ENCODE peak calls at places on chromosomes 13 and 19, in seven cellular contexts. U, Z, B, I, H, L and A are unnamed samples.

GRCh38 chr19:44024900-44025216 is 321 bp upstream of the ZNF222 start:
- DNase-seq in Z (no peak), U (no peak), H (no peak), L (no peak), B (no peak), I (no peak), A (no peak)

GRCh38 chr19:10968527-10969081 is 7.8 kb downstream of the SMARCA4 start:
- DNase-seq in L (no peak), H (no peak), B (no peak), I (peak), U (no peak), Z (no peak), A (no peak)

GRCh38 chr19:35253316-35254286 is 4.8 kb downstream of the LSR start:
- DNase-seq in U (no peak), I (no peak), Z (no peak), H (no peak), L (no peak), B (no peak), A (no peak)

GRCh38 chr13:34420975-34421719 is 520.9 kb upstream of the NBEA start:
- DNase-seq in H (no peak), I (peak), U (no peak), L (no peak), Z (no peak), B (no peak), A (no peak)

GRCh38 chr19:2816641-2817040 is 3.0 kb upstream of the ZNF554 start:
- DNase-seq in L (no peak), U (no peak), Z (no peak), B (no peak), I (no peak), H (no peak), A (no peak)

GRCh38 chr19:32324631-32325215 is 20.7 kb upstream of the ZNF507 start:
- DNase-seq in I (no peak), B (no peak), L (no peak), U (no peak), H (no peak), Z (peak), A (no peak)

GRCh38 chr13:108508263-108508662 is 121.1 kb upstream of the MYO16 start:
- DNase-seq in L (no peak), U (no peak), Z (peak), I (peak), H (no peak), B (no peak), A (peak)

GRCh38 chr19:40754611-40755247 is 3.7 kb downstream of the SNRPA start:
- DNase-seq in I (no peak), L (peak), H (no peak), B (no peak), U (no peak), Z (no peak), A (peak)

GRCh38 chr13:27442071-27442647 is 8.2 kb downstream of the MTIF3 start:
- DNase-seq in L (no peak), I (no peak), U (no peak), Z (no peak), B (no peak), H (no peak), A (peak)

GRCh38 chr13:37679043-37679442 is 80.5 kb upstream of the POSTN start:
- DNase-seq in I (no peak), U (no peak), Z (no peak), L (no peak), H (no peak), B (no peak), A (no peak)

GRCh38 chr13:54241719-54242118 is 1213.1 kb downstream of the OLFM4 start:
- DNase-seq in U (no peak), I (no peak), Z (peak), H (no peak), B (no peak), L (peak), A (peak)

GRCh38 chr19:17213334-17213733 is 1.8 kb upstream of the USE1 start:
- DNase-seq in I (no peak), H (no peak), U (no peak), B (no peak), L (no peak), Z (no peak), A (peak)

GRCh38 chr13:111153977-111154332 is 38.8 kb downstream of the ARHGEF7 start:
- DNase-seq in H (peak), Z (no peak), U (peak), L (no peak), I (peak), B (no peak), A (no peak)

GRCh38 chr13:110121312-110122083 is 185.5 kb downstream of the COL4A1 start:
- DNase-seq in Z (no peak), I (no peak), U (no peak), H (no peak), B (no peak), L (no peak), A (no peak)

GRCh38 chr13:36814465-36814864 is 4.6 kb upstream of the RFXAP start:
- DNase-seq in Z (no peak), H (no peak), B (no peak), I (no peak), L (peak), U (no peak), A (peak)

GRCh38 chr13:52833261-52833660 is 15.2 kb downstream of the PCDH8 start:
- DNase-seq in H (no peak), L (no peak), I (no peak), U (no peak), B (no peak), Z (no peak), A (no peak)

GRCh38 chr19:38569368-38569983 is 48.3 kb downstream of the MAP4K1 start:
- DNase-seq in U (no peak), Z (no peak), L (no peak), H (no peak), I (no peak), B (no peak), A (no peak)

GRCh38 chr19:30449673-30450072 is 77.5 kb downstream of the ZNF536 start:
- DNase-seq in I (no peak), B (no peak), L (no peak), Z (no peak), U (no peak), H (no peak), A (no peak)

GRCh38 chr19:7744871-7745270 is 2.5 kb downstream of the CD209 start:
- DNase-seq in L (no peak), U (no peak), I (no peak), Z (no peak), B (no peak), H (no peak), A (no peak)

GRCh38 chr19:30878456-30878855 is 470.8 kb downstream of the TSHZ3 start:
- DNase-seq in I (no peak), U (no peak), Z (no peak), H (no peak), L (no peak), B (no peak), A (no peak)

GRCh38 chr13:60358453-60358852 is 38.6 kb upstream of the TDRD3 start:
- DNase-seq in I (no peak), U (no peak), Z (no peak), B (no peak), H (no peak), L (no peak), A (no peak)

GRCh38 chr19:39133431-39134270 is 8.1 kb downstream of the PAK4 start:
- DNase-seq in L (peak), B (no peak), H (no peak), Z (no peak), I (no peak), U (no peak), A (no peak)

GRCh38 chr19:56314018-56314583 is 538 bp downstream of the ZSCAN5A start:
- DNase-seq in B (no peak), I (no peak), U (no peak), Z (no peak), L (no peak), H (peak), A (peak)

GRCh38 chr19:44066305-44066704 is 5.7 kb upstream of the ZNF284 start:
- DNase-seq in H (no peak), L (no peak), I (no peak), U (no peak), Z (no peak), B (no peak), A (no peak)

GRCh38 chr13:21837841-21838551 is 167.1 kb downstream of the FGF9 start:
- DNase-seq in H (peak), I (no peak), U (no peak), L (no peak), Z (peak), B (no peak), A (no peak)

GRCh38 chr13:50125556-50126377 is 110.5 kb downstream of the KCNRG start:
- DNase-seq in Z (peak), L (peak), H (peak), U (peak), B (peak), I (peak), A (peak)

GRCh38 chr19:6065685-6066365 is 44.5 kb downstream of the RFX2 start:
- DNase-seq in U (no peak), L (peak), H (no peak), I (no peak), B (peak), Z (peak), A (peak)